ENCODE peak calls at places on chromosomes 5 and 9, in ten cellular contexts. One of them, this sample, is unnamed.

GRCh38 chr5:38816083-38817030 is 29.5 kb upstream of the OSMR start:
- DNase-seq in HCT116: no peak
- DNase-seq in uterus: no peak
- DNase-seq in heart left ventricle: no peak
- DNase-seq in sigmoid colon: no peak
- DNase-seq in prostate gland: no peak
- DNase-seq in BJ: no peak
- DNase-seq in fibroblast of villous mesenchyme: no peak
- DNase-seq in PC-9: no peak
- DNase-seq in hepatocyte: no peak
- DNase-seq in this sample: no peak

GRCh38 chr5:41517909-41518308 is 7.5 kb upstream of the PLCXD3 start:
- DNase-seq in HCT116: no peak
- DNase-seq in uterus: no peak
- DNase-seq in heart left ventricle: no peak
- DNase-seq in sigmoid colon: no peak
- DNase-seq in prostate gland: no peak
- DNase-seq in BJ: no peak
- DNase-seq in fibroblast of villous mesenchyme: peak
- DNase-seq in PC-9: no peak
- DNase-seq in hepatocyte: peak
- DNase-seq in this sample: no peak

GRCh38 chr5:114977979-114978573 is 191.6 kb downstream of the TRIM36 start:
- DNase-seq in HCT116: no peak
- DNase-seq in uterus: no peak
- DNase-seq in heart left ventricle: no peak
- DNase-seq in sigmoid colon: no peak
- DNase-seq in prostate gland: no peak
- DNase-seq in BJ: no peak
- DNase-seq in fibroblast of villous mesenchyme: no peak
- DNase-seq in PC-9: no peak
- DNase-seq in hepatocyte: no peak
- DNase-seq in this sample: no peak

GRCh38 chr5:63128018-63128417 is 549.4 kb downstream of the LRRC70 start:
- DNase-seq in HCT116: no peak
- DNase-seq in uterus: no peak
- DNase-seq in heart left ventricle: no peak
- DNase-seq in sigmoid colon: no peak
- DNase-seq in prostate gland: no peak
- DNase-seq in BJ: no peak
- DNase-seq in fibroblast of villous mesenchyme: no peak
- DNase-seq in PC-9: no peak
- DNase-seq in hepatocyte: no peak
- DNase-seq in this sample: no peak

GRCh38 chr5:91438871-91439270 is 55.8 kb upstream of the ARRDC3 start:
- DNase-seq in HCT116: peak
- DNase-seq in uterus: no peak
- DNase-seq in heart left ventricle: no peak
- DNase-seq in sigmoid colon: no peak
- DNase-seq in prostate gland: no peak
- DNase-seq in BJ: no peak
- DNase-seq in fibroblast of villous mesenchyme: no peak
- DNase-seq in PC-9: no peak
- DNase-seq in hepatocyte: peak
- DNase-seq in this sample: no peak

GRCh38 chr5:143213851-143214363 is 189.6 kb downstream of the NR3C1 start:
- DNase-seq in HCT116: no peak
- DNase-seq in uterus: no peak
- DNase-seq in heart left ventricle: no peak
- DNase-seq in sigmoid colon: no peak
- DNase-seq in prostate gland: no peak
- DNase-seq in BJ: no peak
- DNase-seq in fibroblast of villous mesenchyme: no peak
- DNase-seq in PC-9: no peak
- DNase-seq in hepatocyte: no peak
- DNase-seq in this sample: no peak

GRCh38 chr5:88884435-88884877 is 1.5 kb upstream of the MEF2C start:
- DNase-seq in HCT116: no peak
- DNase-seq in uterus: no peak
- DNase-seq in heart left ventricle: no peak
- DNase-seq in sigmoid colon: no peak
- DNase-seq in prostate gland: no peak
- DNase-seq in BJ: no peak
- DNase-seq in fibroblast of villous mesenchyme: no peak
- DNase-seq in PC-9: no peak
- DNase-seq in hepatocyte: no peak
- DNase-seq in this sample: no peak

GRCh38 chr5:172076783-172077244 is 70.4 kb upstream of the FBXW11 start:
- DNase-seq in HCT116: no peak
- DNase-seq in uterus: no peak
- DNase-seq in heart left ventricle: no peak
- DNase-seq in sigmoid colon: peak
- DNase-seq in prostate gland: no peak
- DNase-seq in BJ: peak
- DNase-seq in fibroblast of villous mesenchyme: peak
- DNase-seq in PC-9: no peak
- DNase-seq in hepatocyte: no peak
- DNase-seq in this sample: no peak

GRCh38 chr5:138943615-138944173 is 68.6 kb upstream of the LRRTM2 start:
- DNase-seq in HCT116: no peak
- DNase-seq in uterus: no peak
- DNase-seq in heart left ventricle: no peak
- DNase-seq in sigmoid colon: no peak
- DNase-seq in prostate gland: no peak
- DNase-seq in BJ: no peak
- DNase-seq in fibroblast of villous mesenchyme: no peak
- DNase-seq in PC-9: no peak
- DNase-seq in hepatocyte: no peak
- DNase-seq in this sample: no peak

GRCh38 chr5:36692791-36693763 is 86.7 kb downstream of the SLC1A3 start:
- DNase-seq in HCT116: peak
- DNase-seq in uterus: peak
- DNase-seq in heart left ventricle: peak
- DNase-seq in sigmoid colon: peak
- DNase-seq in prostate gland: peak
- DNase-seq in BJ: no peak
- DNase-seq in fibroblast of villous mesenchyme: peak
- DNase-seq in PC-9: peak
- DNase-seq in hepatocyte: peak
- DNase-seq in this sample: peak

GRCh38 chr5:177546262-177546741 is 8.1 kb downstream of the FAM193B start:
- DNase-seq in HCT116: no peak
- DNase-seq in uterus: peak
- DNase-seq in heart left ventricle: no peak
- DNase-seq in sigmoid colon: peak
- DNase-seq in prostate gland: peak
- DNase-seq in BJ: peak
- DNase-seq in fibroblast of villous mesenchyme: peak
- DNase-seq in PC-9: peak
- DNase-seq in hepatocyte: peak
- DNase-seq in this sample: no peak

GRCh38 chr9:130040901-130041647 is 1.9 kb downstream of the FNBP1 start:
- DNase-seq in HCT116: no peak
- DNase-seq in uterus: no peak
- DNase-seq in heart left ventricle: no peak
- DNase-seq in sigmoid colon: peak
- DNase-seq in prostate gland: no peak
- DNase-seq in BJ: no peak
- DNase-seq in fibroblast of villous mesenchyme: no peak
- DNase-seq in PC-9: no peak
- DNase-seq in hepatocyte: no peak
- DNase-seq in this sample: no peak

GRCh38 chr9:130041648-130042405 is 1.2 kb downstream of the FNBP1 start:
- DNase-seq in HCT116: no peak
- DNase-seq in uterus: peak
- DNase-seq in heart left ventricle: peak
- DNase-seq in sigmoid colon: peak
- DNase-seq in prostate gland: no peak
- DNase-seq in BJ: no peak
- DNase-seq in fibroblast of villous mesenchyme: peak
- DNase-seq in PC-9: peak
- DNase-seq in hepatocyte: peak
- DNase-seq in this sample: peak

GRCh38 chr9:130042931-130043653 is at the start of gene FNBP1:
- DNase-seq in HCT116: no peak
- DNase-seq in uterus: peak
- DNase-seq in heart left ventricle: peak
- DNase-seq in sigmoid colon: peak
- DNase-seq in prostate gland: peak
- DNase-seq in BJ: no peak
- DNase-seq in fibroblast of villous mesenchyme: peak
- DNase-seq in PC-9: peak
- DNase-seq in hepatocyte: peak
- DNase-seq in this sample: peak

GRCh38 chr9:130042406-130042930 is 521 bp downstream of the FNBP1 start:
- DNase-seq in HCT116: no peak
- DNase-seq in uterus: peak
- DNase-seq in heart left ventricle: peak
- DNase-seq in sigmoid colon: peak
- DNase-seq in prostate gland: no peak
- DNase-seq in BJ: no peak
- DNase-seq in fibroblast of villous mesenchyme: peak
- DNase-seq in PC-9: peak
- DNase-seq in hepatocyte: peak
- DNase-seq in this sample: peak

GRCh38 chr9:130039504-130040147 is 3.4 kb downstream of the FNBP1 start:
- DNase-seq in HCT116: no peak
- DNase-seq in uterus: no peak
- DNase-seq in heart left ventricle: no peak
- DNase-seq in sigmoid colon: no peak
- DNase-seq in prostate gland: no peak
- DNase-seq in BJ: no peak
- DNase-seq in fibroblast of villous mesenchyme: no peak
- DNase-seq in PC-9: no peak
- DNase-seq in hepatocyte: no peak
- DNase-seq in this sample: no peak
- TF ChIP-seq CTCF in HCT116: no peak
- TF ChIP-seq CTCF in uterus: no peak
- TF ChIP-seq CTCF in heart left ventricle: no peak
- TF ChIP-seq CTCF in sigmoid colon: no peak
- TF ChIP-seq CTCF in prostate gland: no peak
- TF ChIP-seq CTCF in BJ: peak
- TF ChIP-seq CTCF in fibroblast of villous mesenchyme: no peak
- TF ChIP-seq CTCF in PC-9: no peak
- TF ChIP-seq CTCF in hepatocyte: peak
- TF ChIP-seq CTCF in this sample: no peak

GRCh38 chr5:11311731-11312130 is 550.7 kb upstream of the DAP start:
- DNase-seq in HCT116: no peak
- DNase-seq in uterus: no peak
- DNase-seq in heart left ventricle: no peak
- DNase-seq in sigmoid colon: no peak
- DNase-seq in prostate gland: no peak
- DNase-seq in BJ: no peak
- DNase-seq in fibroblast of villous mesenchyme: no peak
- DNase-seq in PC-9: no peak
- DNase-seq in hepatocyte: no peak
- DNase-seq in this sample: no peak
- TF ChIP-seq CTCF in HCT116: no peak
- TF ChIP-seq CTCF in uterus: no peak
- TF ChIP-seq CTCF in heart left ventricle: no peak
- TF ChIP-seq CTCF in sigmoid colon: no peak
- TF ChIP-seq CTCF in prostate gland: no peak
- TF ChIP-seq CTCF in BJ: no peak
- TF ChIP-seq CTCF in fibroblast of villous mesenchyme: no peak
- TF ChIP-seq CTCF in PC-9: no peak
- TF ChIP-seq CTCF in hepatocyte: no peak
- TF ChIP-seq CTCF in this sample: no peak

DNA sequence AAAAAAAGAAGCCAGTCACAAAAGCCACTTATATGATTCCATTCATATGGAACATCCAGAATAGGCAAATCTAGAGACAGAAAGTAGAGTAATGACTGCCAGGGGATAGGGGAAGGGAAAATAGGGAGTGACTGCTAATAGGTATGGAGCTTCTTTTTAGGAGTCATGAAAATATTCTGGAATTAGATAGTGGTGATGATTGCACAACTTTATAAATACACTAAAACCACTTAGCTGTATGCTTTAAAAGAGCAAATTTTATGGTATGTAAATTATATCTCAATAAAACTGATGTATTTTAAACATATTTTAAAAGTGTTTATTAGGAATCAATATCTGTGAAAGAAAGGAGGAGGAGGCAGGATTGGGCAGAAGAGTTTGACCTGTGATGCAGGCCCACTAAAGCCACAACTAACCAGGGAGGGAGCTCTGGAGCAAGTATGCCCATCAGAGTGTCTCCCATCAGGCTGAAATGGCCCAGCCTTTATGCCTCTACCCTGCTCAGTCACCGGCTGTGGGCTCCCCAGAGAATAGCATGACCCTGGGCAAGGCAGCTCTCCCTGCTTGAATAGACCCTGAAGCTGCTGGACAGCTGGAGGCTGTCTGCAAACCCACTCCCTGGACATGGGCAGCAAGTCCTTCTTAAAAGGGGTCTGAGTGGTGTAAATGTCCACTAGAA is 96.0 kb upstream of the SLC44A1 start:
- DNase-seq in HCT116: no peak
- DNase-seq in uterus: no peak
- DNase-seq in heart left ventricle: no peak
- DNase-seq in sigmoid colon: no peak
- DNase-seq in prostate gland: no peak
- DNase-seq in BJ: no peak
- DNase-seq in fibroblast of villous mesenchyme: no peak
- DNase-seq in PC-9: no peak
- DNase-seq in hepatocyte: no peak
- DNase-seq in this sample: peak
- TF ChIP-seq CTCF in HCT116: no peak
- TF ChIP-seq CTCF in uterus: no peak
- TF ChIP-seq CTCF in heart left ventricle: no peak
- TF ChIP-seq CTCF in sigmoid colon: no peak
- TF ChIP-seq CTCF in prostate gland: no peak
- TF ChIP-seq CTCF in BJ: peak
- TF ChIP-seq CTCF in fibroblast of villous mesenchyme: peak
- TF ChIP-seq CTCF in PC-9: no peak
- TF ChIP-seq CTCF in hepatocyte: no peak
- TF ChIP-seq CTCF in this sample: no peak

GRCh38 chr5:153153086-153153485 is 337.4 kb upstream of the GRIA1 start:
- DNase-seq in HCT116: no peak
- DNase-seq in uterus: no peak
- DNase-seq in heart left ventricle: no peak
- DNase-seq in sigmoid colon: no peak
- DNase-seq in prostate gland: no peak
- DNase-seq in BJ: peak
- DNase-seq in fibroblast of villous mesenchyme: peak
- DNase-seq in PC-9: no peak
- DNase-seq in hepatocyte: no peak
- DNase-seq in this sample: no peak

GRCh38 chr5:153151558-153151957 is 338.9 kb upstream of the GRIA1 start:
- DNase-seq in HCT116: no peak
- DNase-seq in uterus: no peak
- DNase-seq in heart left ventricle: no peak
- DNase-seq in sigmoid colon: no peak
- DNase-seq in prostate gland: no peak
- DNase-seq in BJ: no peak
- DNase-seq in fibroblast of villous mesenchyme: no peak
- DNase-seq in PC-9: no peak
- DNase-seq in hepatocyte: no peak
- DNase-seq in this sample: no peak

GRCh38 chr5:153147891-153148623 is 342.4 kb upstream of the GRIA1 start:
- DNase-seq in HCT116: no peak
- DNase-seq in uterus: no peak
- DNase-seq in heart left ventricle: peak
- DNase-seq in sigmoid colon: no peak
- DNase-seq in prostate gland: no peak
- DNase-seq in BJ: no peak
- DNase-seq in fibroblast of villous mesenchyme: peak
- DNase-seq in PC-9: peak
- DNase-seq in hepatocyte: peak
- DNase-seq in this sample: peak

GRCh38 chr5:153148624-153148976 is 341.9 kb upstream of the GRIA1 start:
- DNase-seq in HCT116: no peak
- DNase-seq in uterus: no peak
- DNase-seq in heart left ventricle: no peak
- DNase-seq in sigmoid colon: no peak
- DNase-seq in prostate gland: no peak
- DNase-seq in BJ: no peak
- DNase-seq in fibroblast of villous mesenchyme: no peak
- DNase-seq in PC-9: no peak
- DNase-seq in hepatocyte: no peak
- DNase-seq in this sample: no peak
- TF ChIP-seq CTCF in HCT116: no peak
- TF ChIP-seq CTCF in uterus: no peak
- TF ChIP-seq CTCF in heart left ventricle: no peak
- TF ChIP-seq CTCF in sigmoid colon: no peak
- TF ChIP-seq CTCF in prostate gland: no peak
- TF ChIP-seq CTCF in BJ: no peak
- TF ChIP-seq CTCF in fibroblast of villous mesenchyme: no peak
- TF ChIP-seq CTCF in PC-9: peak
- TF ChIP-seq CTCF in hepatocyte: no peak
- TF ChIP-seq CTCF in this sample: peak

This sample was measured in glutamatergic neuron.